ENCODE peak calls at places on chromosome 21, in six cellular contexts. N is K562, R is IMR-90, J is ovary, W is tibial nerve, O is breast epithelium. Y is an unnamed sample.

GRCh38 chr21:41712730-41713129 is 54.1 kb downstream of the RIPK4 start:
- DNase-seq in W (no peak), J (no peak), O (no peak), R (no peak), N (no peak), Y (no peak)

GRCh38 chr21:17513214-17514123 is 626 bp downstream of the CXADR start:
- DNase-seq in O (no peak), W (no peak), R (no peak), J (peak; percentile 42), N (no peak), Y (peak; percentile 44)

GRCh38 chr21:40845621-40846020 is 1.3 kb downstream of the DSCAM start:
- DNase-seq in J (no peak), N (no peak), W (no peak), R (peak; percentile 3), O (no peak), Y (no peak)

GRCh38 chr21:25220954-25221353 is 386.3 kb downstream of the MRPL39 start:
- DNase-seq in R (no peak), O (no peak), N (no peak), W (no peak), J (no peak), Y (no peak)

GRCh38 chr21:26659757-26660156 is 86.7 kb upstream of the CYYR1 start:
- DNase-seq in W (no peak), O (no peak), N (no peak), R (no peak), J (no peak), Y (no peak)

GRCh38 chr21:27505516-27505915 is 538.6 kb upstream of the ADAMTS5 start:
- DNase-seq in J (no peak), R (peak; percentile 70), N (no peak), W (no peak), O (no peak), Y (no peak)

GRCh38 chr21:8990326-8991087 is 1530.9 kb upstream of the TPTE start:
- DNase-seq in W (no peak), R (no peak), O (no peak), J (no peak), N (no peak), Y (no peak)

GRCh38 chr21:41655259-41655658 is 111.6 kb downstream of the RIPK4 start:
- DNase-seq in J (no peak), O (no peak), R (no peak), W (no peak), N (no peak), Y (no peak)

GRCh38 chr21:41345934-41346685 is 15.7 kb upstream of the MX2 start:
- DNase-seq in W (no peak), O (no peak), N (no peak), J (no peak), R (no peak), Y (no peak)

GRCh38 chr21:19712441-19712840 is 1285.8 kb upstream of the NCAM2 start:
- DNase-seq in R (no peak), O (no peak), N (no peak), W (no peak), J (no peak), Y (no peak)

GRCh38 chr21:42218836-42219605 is at the start of gene ABCG1:
- DNase-seq in R (peak; percentile 13), J (no peak), O (no peak), N (no peak), W (no peak), Y (peak; percentile 73)

GRCh38 chr21:35529141-35529863 is 480.2 kb upstream of the RUNX1 start:
- DNase-seq in O (no peak), J (no peak), R (peak; percentile 72), N (no peak), W (no peak), Y (no peak)

GRCh38 chr21:16059981-16060380 is 330.2 kb downstream of the USP25 start:
- DNase-seq in O (no peak), R (no peak), J (no peak), N (no peak), W (no peak), Y (no peak)
- TF ChIP-seq POLR2A in O (no peak), R (no peak), J (no peak), N (no peak), W (no peak), Y (no peak)

DNA sequence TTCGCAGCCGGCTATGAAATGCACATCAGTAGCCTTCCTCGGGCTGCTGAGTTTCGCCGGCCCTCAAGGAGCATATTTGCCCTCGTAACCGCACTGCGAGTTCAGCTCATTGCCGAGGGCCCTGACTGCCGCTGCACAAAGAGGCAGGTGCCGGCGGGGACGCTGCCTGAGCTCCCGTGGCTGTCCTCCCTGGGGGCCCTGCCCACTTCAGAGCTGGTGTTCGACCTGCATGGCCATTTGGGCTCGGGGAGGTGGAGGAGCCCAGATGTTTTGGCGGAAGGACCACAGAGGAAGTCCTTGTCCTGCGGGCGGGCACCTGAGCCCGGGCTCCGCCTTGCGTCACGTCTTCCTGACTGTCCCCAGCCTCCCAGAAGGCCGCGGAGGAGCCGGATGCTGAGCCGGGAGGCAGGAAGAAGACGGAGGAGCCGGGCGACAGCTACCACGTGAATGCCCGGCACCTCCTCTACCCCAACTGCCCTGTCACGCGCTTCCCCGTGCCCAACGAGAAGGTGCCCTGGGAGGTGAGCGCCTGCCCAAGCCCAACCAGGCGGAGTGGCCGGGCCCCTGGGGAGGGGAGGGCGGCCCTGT is 29.9 kb upstream of the LRRC3 start:
- DNase-seq in W (peak; percentile 9), R (no peak), J (peak; percentile 25), O (no peak), N (no peak), Y (no peak)
- H3K27me3 ChIP-seq in W (peaks cover 17% of the 10 kb centered on the region), R (no peaks in the 10 kb centered on the region), J (no peaks in the 10 kb centered on the region), O (peaks cover 33% of the 10 kb centered on the region), N (peaks cover 9% of the 10 kb centered on the region), Y (no peaks in the 10 kb centered on the region)

DNA sequence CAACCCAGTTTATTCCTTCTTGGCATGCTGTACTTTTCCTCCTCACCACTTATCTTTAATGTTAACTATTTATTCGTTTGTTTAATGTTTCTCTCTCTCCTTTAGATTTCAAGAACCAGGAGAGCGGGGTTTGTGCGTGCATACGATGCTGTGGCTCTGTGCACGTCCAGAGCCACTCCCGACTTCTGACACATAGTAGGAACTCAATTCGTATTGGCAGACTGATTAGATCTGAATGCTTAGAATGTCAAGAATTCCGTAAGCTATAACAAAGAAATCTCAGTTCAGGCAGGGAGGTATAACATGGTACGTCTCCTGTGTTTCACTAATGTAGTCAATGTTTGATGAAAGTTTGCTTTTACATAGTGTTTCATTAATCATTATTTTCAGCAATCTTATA is 7.3 kb upstream of the GRIK1 start:
- DNase-seq in R (no peak), N (no peak), J (no peak), O (no peak), W (no peak), Y (no peak)
- H3K4me3 ChIP-seq in R (no peak overlapping the region), N (no peak overlapping the region), J (no peak overlapping the region), O (no peak overlapping the region), W (no peak overlapping the region), Y (no peak overlapping the region)

GRCh38 chr21:28617300-28617699 is 375.4 kb downstream of the LTN1 start:
- DNase-seq in N (no peak), R (no peak), J (no peak), O (no peak), W (no peak), Y (no peak)
- TF ChIP-seq POLR2A in N (no peak), R (no peak), J (no peak), O (no peak), W (no peak), Y (no peak)

DNA sequence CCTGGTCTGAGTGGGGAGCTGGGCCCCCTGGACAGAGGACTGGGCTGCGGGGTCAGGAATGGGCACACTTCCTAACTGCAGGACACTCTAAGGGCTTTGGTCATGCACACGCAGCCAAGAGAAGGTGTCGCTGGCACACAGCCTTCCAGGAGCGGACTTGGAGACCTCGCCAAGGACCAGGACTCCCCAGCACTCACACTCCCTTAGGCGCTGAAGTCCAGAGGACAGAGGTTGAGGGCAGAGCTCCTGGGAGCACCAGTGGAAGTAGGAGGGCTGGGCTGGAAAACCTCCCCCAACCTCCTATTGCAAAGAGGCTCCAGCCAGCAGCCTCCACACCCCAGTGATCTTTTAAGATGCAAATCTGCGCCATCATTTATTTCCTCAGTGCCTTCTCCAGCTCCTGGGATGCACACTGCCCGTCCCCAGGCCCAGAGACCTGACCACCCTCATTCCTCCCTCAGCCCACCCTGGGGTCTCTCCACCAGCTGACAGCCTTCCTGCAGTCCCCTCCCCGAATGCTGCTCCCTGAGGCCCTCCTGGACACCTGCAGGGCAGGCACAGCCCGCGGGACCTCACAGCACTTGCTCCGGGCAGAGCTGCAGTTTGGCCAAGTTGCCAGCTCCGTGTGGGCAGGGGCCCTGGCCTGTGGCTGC is 3.0 kb downstream of the TSPEAR start:
- DNase-seq in J (peak; percentile 10), N (no peak), R (no peak), O (no peak), W (no peak), Y (no peak)
- H3K27me3 ChIP-seq in J (no peaks in the 10 kb centered on the region), N (peaks cover 43% of the 10 kb centered on the region), R (peaks cover 82% of the 10 kb centered on the region), O (peaks cover 91% of the 10 kb centered on the region), W (peaks cover 98% of the 10 kb centered on the region), Y (peaks cover 93% of the 10 kb centered on the region)

GRCh38 chr21:15036189-15036588 is 28.6 kb downstream of the NRIP1 start:
- DNase-seq in W (no peak), J (no peak), N (no peak), O (no peak), R (no peak), Y (no peak)

GRCh38 chr21:15037095-15037730 is 27.6 kb downstream of the NRIP1 start:
- DNase-seq in R (no peak), J (no peak), N (no peak), W (no peak), O (no peak), Y (no peak)

GRCh38 chr21:15037894-15038293 is 26.9 kb downstream of the NRIP1 start:
- DNase-seq in N (no peak), O (no peak), J (no peak), R (no peak), W (no peak), Y (no peak)

GRCh38 chr21:15031790-15032357 is 32.9 kb downstream of the NRIP1 start:
- DNase-seq in N (no peak), R (peak; percentile 68), O (no peak), J (no peak), W (no peak), Y (no peak)

GRCh38 chr21:15034126-15034848 is 30.5 kb downstream of the NRIP1 start:
- DNase-seq in W (no peak), J (no peak), R (peak; percentile 72), O (no peak), N (no peak), Y (no peak)
- H3K4me3 ChIP-seq in W (no peak overlapping the region), J (no peak overlapping the region), R (no peak overlapping the region), O (no peak overlapping the region), N (no peak overlapping the region), Y (no peak overlapping the region)

GRCh38 chr21:33268392-33268735 is 2.2 kb downstream of the IL10RB start:
- DNase-seq in J (no peak), W (no peak), N (no peak), R (no peak), O (no peak), Y (peak; percentile 45)
- TF ChIP-seq POLR2A in J (no peak), W (no peak), N (no peak), R (no peak), O (no peak), Y (no peak)